ENCODE peak calls at places on chromosomes 4 and X, in seven cellular contexts. X is PC-9, L is fibroblast of lung, W is cardiac fibroblast, G is brain microvascular endothelial cell, Y is neural crest cell, E is RWPE1. P is an unnamed sample.

GRCh38 chr4:14810121-14810520 is 192.2 kb upstream of the CPEB2 start:
- DNase-seq in X (no peak), L (no peak), W (no peak), G (no peak), Y (no peak), E (no peak), P (no peak)

GRCh38 chr4:110621839-110622751 is 782 bp downstream of the PITX2 start:
- DNase-seq in X (no peak), L (no peak), W (no peak), G (no peak), Y (no peak), E (no peak), P (no peak)

GRCh38 chr4:103424853-103425252 is 226.7 kb upstream of the CENPE start:
- DNase-seq in X (peak; percentile 88), L (no peak), W (peak; percentile 37), G (no peak), Y (no peak), E (peak; percentile 10), P (peak; percentile 81)

GRCh38 chr4:54901202-54901601 is 224.2 kb downstream of the KDR start:
- DNase-seq in X (no peak), L (no peak), W (no peak), G (no peak), Y (no peak), E (no peak), P (no peak)

GRCh38 chr4:155787113-155787710 is 28.4 kb downstream of the GUCY1B1 start:
- DNase-seq in X (no peak), L (peak; percentile 55), W (peak; percentile 77), G (peak; percentile 64), Y (peak; percentile 5), E (peak; percentile 55), P (peak; percentile 73)

GRCh38 chr4:45987858-45988257 is 136.0 kb downstream of the GABRG1 start:
- DNase-seq in X (no peak), L (no peak), W (no peak), G (no peak), Y (no peak), E (no peak), P (peak; percentile 19)

GRCh38 chrX:56503941-56504673 is 59.3 kb upstream of the UBQLN2 start:
- DNase-seq in X (peak; percentile 91), L (no peak), W (peak; percentile 0), G (no peak), Y (no peak), E (peak; percentile 16), P (peak; percentile 58)

GRCh38 chr4:74527049-74527448 is 82.1 kb downstream of the AREG start:
- DNase-seq in X (no peak), L (no peak), W (no peak), G (no peak), Y (no peak), E (no peak), P (no peak)

GRCh38 chrX:140602140-140602539 is 97.3 kb upstream of the SOX3 start:
- DNase-seq in X (no peak), L (no peak), W (no peak), G (no peak), Y (no peak), E (no peak), P (no peak)

GRCh38 chrX:88735835-88736234 is 11.2 kb upstream of the CPXCR1 start:
- DNase-seq in X (no peak), L (no peak), W (no peak), G (no peak), Y (no peak), E (peak; percentile 47), P (no peak)

GRCh38 chrX:19085975-19086772 is 36.1 kb downstream of the ADGRG2 start:
- DNase-seq in X (no peak), L (no peak), W (no peak), G (no peak), Y (no peak), E (no peak), P (no peak)

GRCh38 chr4:15162465-15163283 is 160.4 kb downstream of the CPEB2 start:
- DNase-seq in X (peak; percentile 48), L (no peak), W (peak; percentile 69), G (no peak), Y (no peak), E (peak; percentile 5), P (peak; percentile 51)

GRCh38 chrX:123648028-123648810 is 84.6 kb downstream of the THOC2 start:
- DNase-seq in X (no peak), L (peak; percentile 79), W (peak; percentile 55), G (peak; percentile 65), Y (peak; percentile 5), E (no peak), P (no peak)

GRCh38 chr4:105715692-105716278 is 7.2 kb downstream of the GSTCD start:
- DNase-seq in X (peak; percentile 38), L (peak; percentile 27), W (peak; percentile 68), G (no peak), Y (no peak), E (peak; percentile 42), P (peak; percentile 55)

GRCh38 chrX:72107841-72108590 is 23.7 kb downstream of the RTL5 start:
- DNase-seq in X (no peak), L (no peak), W (no peak), G (no peak), Y (no peak), E (no peak), P (no peak)

GRCh38 chrX:72108666-72109065 is 23.0 kb downstream of the RTL5 start:
- DNase-seq in X (no peak), L (no peak), W (no peak), G (no peak), Y (no peak), E (no peak), P (no peak)

GRCh38 chrX:72110051-72110926 is 21.4 kb downstream of the RTL5 start:
- DNase-seq in X (no peak), L (no peak), W (peak; percentile 20), G (no peak), Y (no peak), E (no peak), P (peak; percentile 51)

GRCh38 chrX:72105436-72105835 is 26.3 kb downstream of the RTL5 start:
- DNase-seq in X (no peak), L (no peak), W (no peak), G (no peak), Y (no peak), E (no peak), P (no peak)

GRCh38 chrX:72107320-72107719 is 24.4 kb downstream of the RTL5 start:
- DNase-seq in X (no peak), L (no peak), W (peak; percentile 36), G (no peak), Y (no peak), E (peak; percentile 41), P (peak; percentile 83)
- TF ChIP-seq CTCF in X (no peak), L (no peak), W (no peak), G (peak; percentile 11), Y (no peak), E (no peak), P (no peak)

DNA sequence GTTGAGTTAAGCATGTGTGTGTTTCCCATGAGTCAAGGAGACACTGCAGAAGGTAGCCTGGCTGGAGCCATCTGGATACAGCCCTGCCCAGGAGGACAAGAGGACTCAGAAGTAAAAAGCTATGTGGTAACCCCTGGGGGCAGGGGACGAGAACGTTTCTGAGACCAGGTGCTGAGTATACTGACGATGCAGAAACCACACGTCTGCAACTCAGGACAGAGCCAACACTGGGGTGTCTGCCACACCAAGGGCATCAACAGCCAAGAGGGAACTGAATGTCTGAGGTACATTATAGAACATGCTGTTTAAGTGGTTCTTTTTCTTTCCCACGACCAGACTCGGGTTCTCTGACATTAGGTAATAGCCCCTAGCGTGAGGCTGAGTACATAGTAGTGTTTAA is 94.1 kb upstream of the GPR34 start:
- DNase-seq in X (no peak), L (no peak), W (no peak), G (no peak), Y (no peak), E (no peak), P (no peak)
- TF ChIP-seq CTCF in X (no peak), L (no peak), W (no peak), G (no peak), Y (no peak), E (no peak), P (no peak)

GRCh38 chr4:170589597-170590191 is 499.9 kb upstream of the AADAT start:
- DNase-seq in X (no peak), L (peak; percentile 14), W (peak; percentile 20), G (peak; percentile 6), Y (no peak), E (peak; percentile 71), P (peak; percentile 61)
- TF ChIP-seq CTCF in X (peak; percentile 45), L (no peak), W (peak; percentile 1), G (peak; percentile 16), Y (peak; percentile 66), E (peak; percentile 31), P (peak; percentile 34)

GRCh38 chr4:176919631-176920030 is 126.9 kb upstream of the VEGFC start:
- DNase-seq in X (no peak), L (no peak), W (peak; percentile 15), G (no peak), Y (no peak), E (no peak), P (no peak)

GRCh38 chr4:176924238-176924637 is 131.5 kb upstream of the VEGFC start:
- DNase-seq in X (no peak), L (no peak), W (no peak), G (no peak), Y (no peak), E (no peak), P (no peak)

GRCh38 chr4:176925962-176926361 is 133.2 kb upstream of the VEGFC start:
- DNase-seq in X (no peak), L (no peak), W (no peak), G (no peak), Y (no peak), E (no peak), P (no peak)

GRCh38 chr4:176920694-176921093 is 128.0 kb upstream of the VEGFC start:
- DNase-seq in X (no peak), L (peak; percentile 83), W (peak; percentile 88), G (peak; percentile 50), Y (no peak), E (peak; percentile 54), P (no peak)

GRCh38 chr4:176921256-176921655 is 128.5 kb upstream of the VEGFC start:
- DNase-seq in X (no peak), L (peak; percentile 15), W (peak; percentile 38), G (no peak), Y (no peak), E (no peak), P (no peak)
- TF ChIP-seq CTCF in X (no peak), L (no peak), W (no peak), G (no peak), Y (no peak), E (no peak), P (no peak)

P was measured in MCF 10A.